ENCODE peak calls at places on chromosomes 16 and 17, in five cellular contexts. One of them, this sample, is unnamed.

GRCh38 chr16:66357523-66357928 is 9.0 kb upstream of the CDH5 start:
- DNase-seq in T-helper 17 cell: no peak
- DNase-seq in GF-D8: no peak
- DNase-seq in HepG2: peak; percentile 61
- DNase-seq in testis: peak; percentile 76
- DNase-seq in this sample: no peak

GRCh38 chr16:57144027-57144426 is 41.8 kb downstream of the PSME3IP1 start:
- DNase-seq in T-helper 17 cell: no peak
- DNase-seq in GF-D8: no peak
- DNase-seq in HepG2: no peak
- DNase-seq in testis: no peak
- DNase-seq in this sample: peak; percentile 8

GRCh38 chr17:64728041-64728695 is 66.1 kb upstream of the SMURF2 start:
- DNase-seq in T-helper 17 cell: no peak
- DNase-seq in GF-D8: no peak
- DNase-seq in HepG2: no peak
- DNase-seq in testis: peak; percentile 66
- DNase-seq in this sample: no peak

GRCh38 chr16:13702614-13703013 is 217.3 kb upstream of the ERCC4 start:
- DNase-seq in T-helper 17 cell: no peak
- DNase-seq in GF-D8: no peak
- DNase-seq in HepG2: no peak
- DNase-seq in testis: no peak
- DNase-seq in this sample: no peak

GRCh38 chr16:67040906-67041305 is 12.0 kb downstream of the CBFB start:
- DNase-seq in T-helper 17 cell: no peak
- DNase-seq in GF-D8: no peak
- DNase-seq in HepG2: no peak
- DNase-seq in testis: no peak
- DNase-seq in this sample: no peak

GRCh38 chr17:1829189-1829578 is 518 bp downstream of the SMYD4 start:
- DNase-seq in T-helper 17 cell: no peak
- DNase-seq in GF-D8: no peak
- DNase-seq in HepG2: peak; percentile 13
- DNase-seq in testis: peak; percentile 35
- DNase-seq in this sample: no peak

GRCh38 chr17:80005360-80006338 is 30.0 kb downstream of the TBC1D16 start:
- DNase-seq in T-helper 17 cell: peak; percentile 39
- DNase-seq in GF-D8: no peak
- DNase-seq in HepG2: peak; percentile 81
- DNase-seq in testis: peak; percentile 55
- DNase-seq in this sample: peak; percentile 83

GRCh38 chr17:82277851-82278250 is 4.4 kb upstream of the CSNK1D start:
- DNase-seq in T-helper 17 cell: no peak
- DNase-seq in GF-D8: no peak
- DNase-seq in HepG2: no peak
- DNase-seq in testis: no peak
- DNase-seq in this sample: no peak

GRCh38 chr17:19727466-19728113 is 11.2 kb upstream of the SLC47A2 start:
- DNase-seq in T-helper 17 cell: no peak
- DNase-seq in GF-D8: no peak
- DNase-seq in HepG2: no peak
- DNase-seq in testis: peak; percentile 85
- DNase-seq in this sample: peak; percentile 35

GRCh38 chr17:47687748-47688147 is 6.2 kb upstream of the TBKBP1 start:
- DNase-seq in T-helper 17 cell: no peak
- DNase-seq in GF-D8: no peak
- DNase-seq in HepG2: no peak
- DNase-seq in testis: no peak
- DNase-seq in this sample: no peak

GRCh38 chr17:59423137-59423703 is 91.8 kb downstream of the YPEL2 start:
- DNase-seq in T-helper 17 cell: no peak
- DNase-seq in GF-D8: no peak
- DNase-seq in HepG2: peak; percentile 55
- DNase-seq in testis: peak; percentile 44
- DNase-seq in this sample: no peak

GRCh38 chr17:33164556-33164881 is 128.6 kb downstream of the ASIC2 start:
- DNase-seq in T-helper 17 cell: no peak
- DNase-seq in GF-D8: no peak
- DNase-seq in HepG2: no peak
- DNase-seq in testis: no peak
- DNase-seq in this sample: no peak

GRCh38 chr16:89864421-89864820 is 9.0 kb upstream of the TCF25 start:
- DNase-seq in T-helper 17 cell: no peak
- DNase-seq in GF-D8: no peak
- DNase-seq in HepG2: no peak
- DNase-seq in testis: no peak
- DNase-seq in this sample: no peak

GRCh38 chr17:8696456-8696855 is 48.2 kb downstream of the CCDC42 start:
- DNase-seq in T-helper 17 cell: no peak
- DNase-seq in GF-D8: no peak
- DNase-seq in HepG2: no peak
- DNase-seq in testis: no peak
- DNase-seq in this sample: no peak

GRCh38 chr16:621526-622105 is 9.2 kb upstream of the WFIKKN1 start:
- DNase-seq in T-helper 17 cell: no peak
- DNase-seq in GF-D8: no peak
- DNase-seq in HepG2: no peak
- DNase-seq in testis: no peak
- DNase-seq in this sample: no peak

GRCh38 chr16:58038219-58038641 is 12.7 kb downstream of the MMP15 start:
- DNase-seq in T-helper 17 cell: no peak
- DNase-seq in GF-D8: no peak
- DNase-seq in HepG2: no peak
- DNase-seq in testis: no peak
- DNase-seq in this sample: peak; percentile 72

GRCh38 chr17:59761385-59762021 is 54.0 kb downstream of the VMP1 start:
- DNase-seq in T-helper 17 cell: no peak
- DNase-seq in GF-D8: no peak
- DNase-seq in HepG2: peak; percentile 92
- DNase-seq in testis: no peak
- DNase-seq in this sample: no peak

GRCh38 chr16:1920727-1921155 is 2.5 kb upstream of the HS3ST6 start:
- DNase-seq in T-helper 17 cell: no peak
- DNase-seq in GF-D8: no peak
- DNase-seq in HepG2: no peak
- DNase-seq in testis: peak; percentile 37
- DNase-seq in this sample: no peak

GRCh38 chr17:38875477-38876080 is 5.7 kb downstream of the LASP1 start:
- DNase-seq in T-helper 17 cell: no peak
- DNase-seq in GF-D8: no peak
- DNase-seq in HepG2: no peak
- DNase-seq in testis: no peak
- DNase-seq in this sample: no peak

GRCh38 chr16:4746215-4746614 is 11.9 kb downstream of the DNAAF8 start:
- DNase-seq in T-helper 17 cell: no peak
- DNase-seq in GF-D8: no peak
- DNase-seq in HepG2: no peak
- DNase-seq in testis: no peak
- DNase-seq in this sample: peak; percentile 25

GRCh38 chr16:12162151-12162559 is 185.6 kb downstream of the SNX29 start:
- DNase-seq in T-helper 17 cell: no peak
- DNase-seq in GF-D8: no peak
- DNase-seq in HepG2: no peak
- DNase-seq in testis: no peak
- DNase-seq in this sample: no peak

GRCh38 chr17:63329876-63330275 is 116.2 kb downstream of the CYB561 start:
- DNase-seq in T-helper 17 cell: no peak
- DNase-seq in GF-D8: no peak
- DNase-seq in HepG2: no peak
- DNase-seq in testis: no peak
- DNase-seq in this sample: no peak

GRCh38 chr17:82449883-82450356 is 632 bp downstream of the CYBC1 start:
- DNase-seq in T-helper 17 cell: peak; percentile 21
- DNase-seq in GF-D8: no peak
- DNase-seq in HepG2: no peak
- DNase-seq in testis: no peak
- DNase-seq in this sample: no peak

GRCh38 chr16:66254106-66254505 is 112.4 kb upstream of the CDH5 start:
- DNase-seq in T-helper 17 cell: no peak
- DNase-seq in GF-D8: no peak
- DNase-seq in HepG2: no peak
- DNase-seq in testis: no peak
- DNase-seq in this sample: no peak

GRCh38 chr17:67280279-67280678 is 35.3 kb upstream of the HELZ start:
- DNase-seq in T-helper 17 cell: no peak
- DNase-seq in GF-D8: no peak
- DNase-seq in HepG2: peak; percentile 74
- DNase-seq in testis: no peak
- DNase-seq in this sample: no peak

GRCh38 chr17:60770946-60771422 is 93.3 kb downstream of the BCAS3 start:
- DNase-seq in T-helper 17 cell: no peak
- DNase-seq in GF-D8: no peak
- DNase-seq in HepG2: no peak
- DNase-seq in testis: no peak
- DNase-seq in this sample: no peak

GRCh38 chr16:49754495-49755290 is 101.2 kb downstream of the ZNF423 start:
- DNase-seq in T-helper 17 cell: no peak
- DNase-seq in GF-D8: no peak
- DNase-seq in HepG2: no peak
- DNase-seq in testis: peak; percentile 21
- DNase-seq in this sample: no peak

GRCh38 chr17:79027925-79028491 is 4.0 kb downstream of the C1QTNF1 start:
- DNase-seq in T-helper 17 cell: no peak
- DNase-seq in GF-D8: no peak
- DNase-seq in HepG2: no peak
- DNase-seq in testis: no peak
- DNase-seq in this sample: no peak

GRCh38 chr17:29968271-29968670 is 26.8 kb downstream of the EFCAB5 start:
- DNase-seq in T-helper 17 cell: no peak
- DNase-seq in GF-D8: no peak
- DNase-seq in HepG2: no peak
- DNase-seq in testis: no peak
- DNase-seq in this sample: no peak

GRCh38 chr17:37676115-37676925 is 33.1 kb upstream of the DDX52 start:
- DNase-seq in T-helper 17 cell: no peak
- DNase-seq in GF-D8: peak; percentile 95
- DNase-seq in HepG2: peak; percentile 94
- DNase-seq in testis: no peak
- DNase-seq in this sample: no peak

GRCh38 chr16:17647879-17648649 is 177.3 kb upstream of the XYLT1 start:
- DNase-seq in T-helper 17 cell: no peak
- DNase-seq in GF-D8: no peak
- DNase-seq in HepG2: no peak
- DNase-seq in testis: no peak
- DNase-seq in this sample: no peak

GRCh38 chr17:56819431-56820145 is 14.1 kb downstream of the C17orf67 start:
- DNase-seq in T-helper 17 cell: peak; percentile 39
- DNase-seq in GF-D8: peak; percentile 21
- DNase-seq in HepG2: peak; percentile 89
- DNase-seq in testis: peak; percentile 85
- DNase-seq in this sample: peak; percentile 47

GRCh38 chr17:30970757-30971567 is at the start of gene RNF135:
- DNase-seq in T-helper 17 cell: peak; percentile 29
- DNase-seq in GF-D8: peak; percentile 36
- DNase-seq in HepG2: no peak
- DNase-seq in testis: peak; percentile 90
- DNase-seq in this sample: peak; percentile 89

GRCh38 chr17:68533887-68534700 is 21.9 kb downstream of the PRKAR1A start:
- DNase-seq in T-helper 17 cell: no peak
- DNase-seq in GF-D8: no peak
- DNase-seq in HepG2: no peak
- DNase-seq in testis: no peak
- DNase-seq in this sample: no peak

GRCh38 chr17:71115669-71115972 is 946.3 kb downstream of the KCNJ2 start:
- DNase-seq in T-helper 17 cell: no peak
- DNase-seq in GF-D8: no peak
- DNase-seq in HepG2: no peak
- DNase-seq in testis: no peak
- DNase-seq in this sample: no peak